ENCODE peak calls at places on chromosomes 2 and 18, in ten cellular contexts. Z is H1, Y is GM20000, T is glutamatergic neuron, M is thoracic aorta, K is stomach, W is hepatocyte, F is spleen, B is fibroblast of pulmonary artery, S is nephron progenitor cell. O is an unnamed sample.
A peak's percentile ranks its signal among the peaks of the same experiment; 100 is the strongest.

GRCh38 chr2:228688007-228688645 is 506.6 kb upstream of the SPHKAP start:
- DNase-seq in B (peak; percentile 33), F (no peak), Y (no peak), T (no peak), Z (no peak), S (no peak), M (no peak), W (peak; percentile 55), K (no peak), O (no peak)

GRCh38 chr2:33620-34019 is 12.7 kb downstream of the FAM110C start:
- DNase-seq in S (no peak), B (no peak), T (no peak), Z (no peak), M (no peak), W (peak; percentile 54), K (peak; percentile 61), F (no peak), Y (no peak), O (no peak)

GRCh38 chr2:54866868-54867267 is 143.4 kb downstream of the EML6 start:
- DNase-seq in M (no peak), B (no peak), T (no peak), W (no peak), Z (no peak), K (no peak), Y (peak; percentile 45), F (no peak), S (no peak), O (no peak)

GRCh38 chr2:10489842-10490555 is 41.9 kb upstream of the ODC1 start:
- DNase-seq in M (no peak), B (no peak), Y (no peak), Z (peak; percentile 27), T (no peak), F (peak; percentile 18), W (no peak), S (no peak), K (peak; percentile 10), O (no peak)

GRCh38 chr18:21851327-21851961 is 110.9 kb downstream of the MIB1 start:
- DNase-seq in S (no peak), T (no peak), K (no peak), W (peak; percentile 10), F (no peak), M (no peak), Y (peak; percentile 8), Z (no peak), B (peak; percentile 51), O (no peak)

GRCh38 chr2:104849618-104850097 is 4.3 kb upstream of the POU3F3 start:
- DNase-seq in M (no peak), W (peak; percentile 85), T (peak; percentile 86), B (peak; percentile 70), F (peak; percentile 80), Y (peak; percentile 73), Z (peak; percentile 79), K (no peak), S (peak; percentile 89), O (no peak)

GRCh38 chr18:45402485-45403056 is 212.7 kb upstream of the SLC14A2 start:
- DNase-seq in T (no peak), W (no peak), K (no peak), M (no peak), Y (no peak), Z (no peak), B (no peak), F (no peak), S (no peak), O (no peak)

GRCh38 chr2:94774851-94775250 is 96.4 kb upstream of the TEKT4 start:
- DNase-seq in T (no peak), F (no peak), K (no peak), Z (no peak), S (no peak), B (no peak), Y (no peak), W (no peak), M (no peak), O (no peak)

GRCh38 chr2:176093145-176093888 is 796 bp downstream of the HOXD13 start:
- DNase-seq in Z (peak; percentile 72), W (peak; percentile 49), S (peak; percentile 48), F (no peak), T (peak; percentile 53), M (no peak), Y (no peak), B (no peak), K (peak; percentile 22), O (peak; percentile 22)

GRCh38 chr2:121570036-121570664 is 39.5 kb downstream of the RNU4ATAC start:
- DNase-seq in Z (no peak), S (no peak), Y (no peak), F (no peak), B (no peak), K (no peak), T (no peak), W (no peak), M (no peak), O (no peak)

GRCh38 chr2:128395196-128395595 is 76.5 kb upstream of the HS6ST1 start:
- DNase-seq in S (no peak), M (no peak), F (peak; percentile 54), B (no peak), T (no peak), Y (no peak), Z (no peak), K (no peak), W (no peak), O (no peak)

GRCh38 chr2:10264506-10265327 is 38.0 kb upstream of the HPCAL1 start:
- DNase-seq in T (peak; percentile 4), K (no peak), M (no peak), F (peak; percentile 58), W (no peak), Z (no peak), S (no peak), Y (no peak), B (no peak), O (peak; percentile 85)

GRCh38 chr2:157898591-157898996 is 22.5 kb upstream of the ACVR1 start:
- DNase-seq in F (no peak), Y (peak; percentile 18), S (no peak), W (peak; percentile 56), B (peak; percentile 84), K (peak; percentile 40), M (no peak), T (no peak), Z (no peak), O (no peak)

GRCh38 chr2:148814143-148814852 is 60.7 kb upstream of the KIF5C start:
- DNase-seq in Z (peak; percentile 41), W (no peak), Y (no peak), F (no peak), T (no peak), B (peak; percentile 67), M (no peak), K (peak; percentile 30), S (no peak), O (no peak)

GRCh38 chr2:233479616-233480489 is 86.7 kb downstream of the USP40 start:
- DNase-seq in Z (no peak), K (no peak), M (no peak), Y (no peak), T (no peak), S (no peak), B (no peak), W (no peak), F (peak; percentile 62), O (no peak)
- TF ChIP-seq CTCF in Z (no peak), K (no peak), M (no peak), Y (no peak), T (no peak), S (no peak), B (no peak), W (no peak), F (no peak), O (no peak)

GRCh38 chr2:9114457-9114856 is 92.2 kb upstream of the ASAP2 start:
- DNase-seq in Z (no peak), B (no peak), T (no peak), M (no peak), F (peak; percentile 6), S (no peak), Y (no peak), W (no peak), K (no peak), O (no peak)
- TF ChIP-seq CTCF in Z (peak; percentile 3), B (peak; percentile 1), T (no peak), M (no peak), F (no peak), S (no peak), Y (no peak), W (no peak), K (no peak), O (no peak)

GRCh38 chr2:101356486-101356885 is 30.8 kb downstream of the CREG2 start:
- DNase-seq in W (no peak), K (no peak), B (peak; percentile 41), Z (no peak), M (no peak), F (no peak), S (no peak), T (no peak), Y (no peak), O (no peak)
- TF ChIP-seq CTCF in W (no peak), K (no peak), B (no peak), Z (no peak), M (no peak), F (no peak), S (no peak), T (no peak), Y (no peak), O (no peak)

GRCh38 chr2:85773692-85774091 is 19.9 kb downstream of the ATOH8 start:
- DNase-seq in T (no peak), Y (no peak), S (no peak), Z (no peak), F (no peak), K (no peak), M (no peak), B (no peak), W (no peak), O (no peak)

GRCh38 chr2:85771486-85771885 is 17.7 kb downstream of the ATOH8 start:
- DNase-seq in S (no peak), T (no peak), F (no peak), K (no peak), B (no peak), M (no peak), Y (no peak), Z (no peak), W (no peak), O (no peak)

GRCh38 chr2:85772841-85773491 is 19.2 kb downstream of the ATOH8 start:
- DNase-seq in S (no peak), K (no peak), Z (no peak), Y (no peak), M (no peak), B (no peak), F (no peak), T (no peak), W (no peak), O (no peak)

GRCh38 chr2:85770786-85771409 is 17.1 kb downstream of the ATOH8 start:
- DNase-seq in M (no peak), W (no peak), Z (no peak), K (no peak), F (no peak), B (no peak), S (no peak), T (no peak), Y (no peak), O (no peak)

GRCh38 chr2:85772019-85772745 is 18.4 kb downstream of the ATOH8 start:
- DNase-seq in K (peak; percentile 98), W (peak; percentile 95), T (peak; percentile 79), S (peak; percentile 81), Y (no peak), F (peak; percentile 91), M (peak; percentile 90), Z (peak; percentile 66), B (peak; percentile 100), O (no peak)
- TF ChIP-seq CTCF in K (peak; percentile 24), W (no peak), T (peak; percentile 17), S (no peak), Y (no peak), F (peak; percentile 26), M (no peak), Z (peak; percentile 7), B (peak; percentile 16), O (peak; percentile 27)

GRCh38 chr2:207230261-207231105 is 64.7 kb upstream of the KLF7 start:
- DNase-seq in F (no peak), W (no peak), B (no peak), M (no peak), S (no peak), T (no peak), K (no peak), Z (peak; percentile 62), Y (no peak), O (no peak)
- TF ChIP-seq CTCF in F (peak; percentile 55), W (no peak), B (peak; percentile 56), M (peak; percentile 41), S (peak; percentile 46), T (peak; percentile 87), K (no peak), Z (peak; percentile 31), Y (peak; percentile 5), O (peak; percentile 45)

O was measured in D721Med.